ENCODE peak calls at places on chromosomes 3 and 15, in six cellular contexts. Q, Y, F, Z, H and U are unnamed samples.
A peak's percentile ranks its signal among the peaks of the same experiment; 100 is the strongest.

GRCh38 chr15:77782691-77783090 is 150.0 kb upstream of the LINGO1 start:
- DNase-seq in Q (no peak), Y (no peak), F (no peak), Z (no peak), H (no peak), U (no peak)

GRCh38 chr3:54121404-54122045 is 827 bp upstream of the CACNA2D3 start:
- DNase-seq in Q (no peak), Y (peak; percentile 37), F (no peak), Z (no peak), H (no peak), U (peak; percentile 59)

GRCh38 chr3:175121225-175121624 is 262.1 kb downstream of the NAALADL2 start:
- DNase-seq in Q (no peak), Y (peak; percentile 54), F (no peak), Z (no peak), H (no peak), U (peak; percentile 58)

GRCh38 chr3:106034313-106034712 is 165.5 kb upstream of the CBLB start:
- DNase-seq in Q (no peak), Y (no peak), F (no peak), Z (no peak), H (no peak), U (no peak)

GRCh38 chr3:155701882-155702465 is 42.9 kb downstream of the PLCH1 start:
- DNase-seq in Q (peak; percentile 34), Y (no peak), F (no peak), Z (peak; percentile 62), H (no peak), U (peak; percentile 90)

GRCh38 chr3:42709621-42710020 is 7.0 kb upstream of the HHATL start:
- DNase-seq in Q (no peak), Y (peak; percentile 5), F (no peak), Z (no peak), H (no peak), U (no peak)

GRCh38 chr3:42872718-42873117 is 3.0 kb downstream of the CYP8B1 start:
- DNase-seq in Q (no peak), Y (no peak), F (no peak), Z (no peak), H (no peak), U (no peak)

GRCh38 chr15:41494190-41494921 is 682 bp downstream of the ITPKA start:
- DNase-seq in Q (peak; percentile 68), Y (peak; percentile 67), F (no peak), Z (peak; percentile 73), H (no peak), U (peak; percentile 82)

GRCh38 chr3:149727676-149728075 is 24.6 kb downstream of the COMMD2 start:
- DNase-seq in Q (no peak), Y (no peak), F (no peak), Z (no peak), H (no peak), U (no peak)

GRCh38 chr3:136644200-136644599 is 108.0 kb downstream of the STAG1 start:
- DNase-seq in Q (no peak), Y (no peak), F (no peak), Z (no peak), H (no peak), U (no peak)

GRCh38 chr3:35790764-35791163 is 151.4 kb downstream of the ARPP21 start:
- DNase-seq in Q (no peak), Y (no peak), F (no peak), Z (no peak), H (no peak), U (no peak)

GRCh38 chr15:73941044-73941443 is 14.8 kb downstream of the LOXL1 start:
- DNase-seq in Q (no peak), Y (no peak), F (no peak), Z (no peak), H (no peak), U (no peak)

GRCh38 chr15:64894395-64895056 is 17.2 kb upstream of the ANKDD1A start:
- DNase-seq in Q (no peak), Y (peak; percentile 55), F (no peak), Z (no peak), H (peak; percentile 76), U (peak; percentile 82)

GRCh38 chr3:32202496-32202895 is 36.0 kb upstream of the CMTM8 start:
- DNase-seq in Q (no peak), Y (no peak), F (no peak), Z (no peak), H (no peak), U (no peak)

GRCh38 chr3:11764931-11765363 is 81.7 kb downstream of the TAMM41 start:
- DNase-seq in Q (no peak), Y (no peak), F (no peak), Z (no peak), H (no peak), U (no peak)

GRCh38 chr3:138493804-138494606 is 59.6 kb downstream of the ESYT3 start:
- DNase-seq in Q (no peak), Y (no peak), F (no peak), Z (no peak), H (no peak), U (no peak)

GRCh38 chr3:114649331-114649730 is 355.5 kb downstream of the TIGIT start:
- DNase-seq in Q (no peak), Y (no peak), F (no peak), Z (peak; percentile 69), H (no peak), U (no peak)

GRCh38 chr3:186221733-186222378 is 113.0 kb upstream of the ETV5 start:
- DNase-seq in Q (no peak), Y (no peak), F (no peak), Z (no peak), H (no peak), U (peak; percentile 26)

GRCh38 chr3:30643763-30644462 is 37.5 kb downstream of the TGFBR2 start:
- DNase-seq in Q (no peak), Y (no peak), F (no peak), Z (no peak), H (no peak), U (no peak)

GRCh38 chr3:30646181-30646876 is 39.9 kb downstream of the TGFBR2 start:
- DNase-seq in Q (no peak), Y (no peak), F (no peak), Z (no peak), H (no peak), U (no peak)

GRCh38 chr3:30642715-30643361 is 36.4 kb downstream of the TGFBR2 start:
- DNase-seq in Q (no peak), Y (no peak), F (no peak), Z (no peak), H (no peak), U (no peak)

GRCh38 chr3:30645077-30645476 is 38.7 kb downstream of the TGFBR2 start:
- DNase-seq in Q (no peak), Y (no peak), F (no peak), Z (no peak), H (no peak), U (no peak)

GRCh38 chr3:30644615-30645014 is 38.2 kb downstream of the TGFBR2 start:
- DNase-seq in Q (no peak), Y (no peak), F (no peak), Z (no peak), H (no peak), U (no peak)
- TF ChIP-seq CREB1 in Q (no peak), Y (no peak), F (no peak), Z (no peak), H (no peak), U (no peak)

DNA sequence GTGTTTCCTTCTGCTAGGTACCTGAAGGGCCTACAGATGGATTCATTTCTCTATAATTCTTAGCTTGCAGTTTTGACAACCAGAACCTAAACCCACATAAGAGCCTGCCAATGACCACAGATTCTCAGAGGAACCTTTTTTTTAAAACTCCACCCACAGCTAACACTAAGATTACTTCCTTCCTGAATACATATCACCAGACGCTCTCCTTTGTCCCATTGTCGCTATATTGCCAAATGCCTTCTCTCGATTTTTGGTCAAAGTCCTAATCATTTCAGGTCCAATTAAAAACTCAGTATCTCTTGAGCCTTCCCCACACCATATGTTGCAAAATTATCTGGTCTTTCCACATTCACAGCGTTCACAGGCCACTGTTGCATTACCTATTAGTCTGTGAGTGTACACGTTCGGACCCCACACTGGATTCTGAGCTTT is 12.4 kb downstream of the ZNF710 start:
- DNase-seq in Q (no peak), Y (no peak), F (no peak), Z (no peak), H (no peak), U (no peak)
- TF ChIP-seq CREB1 in Q (no peak), Y (no peak), F (no peak), Z (no peak), H (no peak), U (no peak)

DNA sequence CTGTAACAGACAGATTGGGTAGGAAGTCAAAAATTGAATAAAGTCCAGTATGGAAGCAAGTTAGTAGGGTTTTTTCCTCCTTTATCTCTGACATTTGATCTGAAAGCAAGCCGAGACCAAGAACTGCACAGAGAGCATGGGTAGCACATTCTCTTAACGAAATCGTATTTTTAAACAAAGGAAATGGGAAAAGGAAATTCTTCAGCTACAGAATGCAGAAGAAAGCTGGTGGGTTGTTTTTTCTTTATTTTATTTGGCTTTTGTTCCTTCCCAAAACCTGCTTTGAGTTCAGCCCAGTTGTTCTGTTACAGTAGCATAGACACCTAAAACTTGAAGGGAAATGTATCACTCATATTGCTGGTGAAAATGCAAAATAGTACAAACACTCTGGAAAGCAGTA is 397.0 kb downstream of the GBE1 start:
- DNase-seq in Q (no peak), Y (no peak), F (no peak), Z (no peak), H (no peak), U (no peak)
- TF ChIP-seq CREB1 in Q (no peak), Y (no peak), F (no peak), Z (no peak), H (no peak), U (no peak)

GRCh38 chr3:58685641-58686040 is 19.1 kb upstream of the FAM3D start:
- DNase-seq in Q (no peak), Y (no peak), F (no peak), Z (no peak), H (no peak), U (no peak)

GRCh38 chr3:58680896-58681525 is 14.4 kb upstream of the FAM3D start:
- DNase-seq in Q (no peak), Y (no peak), F (no peak), Z (no peak), H (no peak), U (no peak)

GRCh38 chr3:58681863-58682262 is 15.3 kb upstream of the FAM3D start:
- DNase-seq in Q (no peak), Y (no peak), F (no peak), Z (no peak), H (no peak), U (no peak)

GRCh38 chr3:58679974-58680656 is 13.5 kb upstream of the FAM3D start:
- DNase-seq in Q (no peak), Y (no peak), F (no peak), Z (no peak), H (no peak), U (no peak)

DNA sequence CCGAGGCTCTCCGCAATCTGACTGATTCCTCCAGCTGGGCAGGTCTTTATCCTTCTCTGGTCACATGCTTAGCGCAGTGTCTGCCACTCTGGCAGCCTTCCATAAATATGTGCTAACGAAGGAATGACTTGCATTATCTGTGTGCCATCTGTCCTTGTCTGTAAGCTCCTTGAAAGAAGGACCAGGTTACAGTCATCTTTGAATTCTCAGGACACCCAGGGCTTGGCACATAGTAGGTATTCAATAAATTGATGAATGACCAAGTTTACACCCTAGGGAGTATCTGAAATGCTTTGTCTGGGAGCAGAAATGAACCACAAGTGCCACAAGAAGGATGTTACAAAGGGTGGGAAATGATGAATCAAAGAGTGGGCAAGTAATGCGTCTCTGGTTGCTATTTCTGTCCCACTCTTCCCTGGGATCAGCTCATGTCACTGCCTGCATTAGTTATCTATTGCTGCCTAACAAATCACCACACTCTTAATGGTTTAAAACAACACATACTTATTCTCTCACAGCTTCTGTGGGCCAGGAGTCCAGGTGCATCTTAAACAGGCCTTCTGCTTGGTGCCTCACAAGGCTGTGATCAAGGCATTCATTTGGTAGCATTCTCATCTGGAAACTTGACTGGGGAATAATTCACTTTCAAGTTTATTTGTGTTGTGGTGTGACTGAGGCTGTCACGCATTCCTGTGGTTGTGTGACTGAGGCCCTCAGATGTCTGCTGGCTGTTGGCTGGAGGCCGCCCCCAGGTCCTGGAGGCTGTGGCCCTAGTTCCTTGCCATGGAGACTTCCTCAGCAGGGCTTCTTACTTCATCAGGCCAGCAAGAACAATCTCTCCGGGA is 16.6 kb upstream of the FAM3D start:
- DNase-seq in Q (no peak), Y (no peak), F (no peak), Z (no peak), H (peak; percentile 42), U (no peak)
- TF ChIP-seq CREB1 in Q (no peak), Y (no peak), F (no peak), Z (no peak), H (no peak), U (no peak)